ENCODE peak calls at places on chromosomes 16 and 17, in nine cellular contexts. K is RWPE1; X is EL; R is activated CD8-positive, alpha-beta T cell treated with anti-CD3 and anti-CD28 coated beads, Interleukin-2, amount 10 ng/mL, durations not matched to agents 7 days and 5 days; G is skeletal muscle cell; I is T-helper 1 cell; A is activated CD8-positive, alpha-beta memory T cell treated with anti-CD3 and anti-CD28 coated beads, Interleukin-2, amount 50 U/mL, for 4 hours; D is AG04450; V is Caco-2. F is an unnamed sample.
A peak's percentile ranks its signal among the peaks of the same experiment; 100 is the strongest.

GRCh38 chr17:78831688-78832540 is 8.7 kb downstream of the USP36 start:
- DNase-seq in I (no peak), A (no peak), X (no peak), V (no peak), R (no peak), K (no peak), G (no peak), D (no peak), F (no peak)

GRCh38 chr17:81491761-81492160 is 20.8 kb downstream of the ACTG1 start:
- DNase-seq in I (no peak), K (no peak), R (no peak), G (no peak), A (no peak), D (no peak), V (no peak), X (no peak), F (no peak)

GRCh38 chr16:59878999-59879398 is 1144.9 kb upstream of the GOT2 start:
- DNase-seq in V (no peak), X (peak; percentile 35), D (no peak), A (no peak), R (no peak), K (no peak), G (no peak), I (no peak), F (no peak)

GRCh38 chr17:2816688-2817087 is 20.4 kb downstream of the RAP1GAP2 start:
- DNase-seq in G (no peak), X (no peak), I (no peak), K (no peak), A (no peak), R (no peak), D (no peak), V (no peak), F (no peak)

GRCh38 chr17:6366144-6366755 is 68.7 kb downstream of the AIPL1 start:
- DNase-seq in I (no peak), V (no peak), R (no peak), G (no peak), D (no peak), K (peak; percentile 32), X (peak; percentile 85), A (no peak), F (no peak)

GRCh38 chr16:31118223-31119155 is 1.0 kb downstream of the KAT8 start:
- DNase-seq in V (no peak), X (peak; percentile 91), D (no peak), G (peak; percentile 56), R (no peak), K (peak; percentile 69), I (no peak), A (no peak), F (no peak)

GRCh38 chr16:10668322-10669045 is 26.2 kb downstream of the TEKT5 start:
- DNase-seq in K (peak; percentile 31), V (peak; percentile 45), R (no peak), G (no peak), I (no peak), X (peak; percentile 31), D (no peak), A (no peak), F (peak; percentile 28)

GRCh38 chr17:80184423-80184714 is 14.5 kb downstream of the CARD14 start:
- DNase-seq in R (no peak), D (no peak), V (no peak), X (no peak), A (no peak), I (no peak), G (no peak), K (no peak), F (no peak)

GRCh38 chr16:50025544-50025931 is 513 bp downstream of the CNEP1R1 start:
- DNase-seq in K (peak; percentile 32), G (no peak), I (no peak), V (no peak), D (no peak), A (no peak), R (peak; percentile 47), X (peak; percentile 33), F (peak; percentile 39)

GRCh38 chr17:231966-232807 is 50.7 kb upstream of the DOC2B start:
- DNase-seq in R (no peak), X (no peak), G (no peak), V (peak; percentile 23), D (no peak), K (no peak), A (peak; percentile 12), I (no peak), F (no peak)